ENCODE peak calls at places on chromosome 13, in five cellular contexts. R, T, U, N and Y are unnamed samples.

GRCh38 chr13:21676611-21677021 is 5.7 kb downstream of the FGF9 start:
- DNase-seq in R (no peak), T (no peak), U (no peak), N (no peak), Y (no peak)

GRCh38 chr13:32783067-32783466 is 196.8 kb downstream of the PDS5B start:
- DNase-seq in R (no peak), T (no peak), U (no peak), N (no peak), Y (no peak)

GRCh38 chr13:75372517-75372916 is 109.5 kb downstream of the TBC1D4 start:
- DNase-seq in R (no peak), T (no peak), U (no peak), N (no peak), Y (peak; percentile 20)

GRCh38 chr13:33606692-33607091 is 211.3 kb upstream of the RFC3 start:
- DNase-seq in R (no peak), T (no peak), U (no peak), N (no peak), Y (no peak)

GRCh38 chr13:30690282-30691188 is 44.8 kb upstream of the ALOX5AP start:
- DNase-seq in R (no peak), T (no peak), U (peak; percentile 77), N (peak; percentile 56), Y (peak; percentile 5)

GRCh38 chr13:51906581-51906980 is 44.8 kb downstream of the CCDC70 start:
- DNase-seq in R (no peak), T (no peak), U (no peak), N (no peak), Y (no peak)

GRCh38 chr13:73938375-73939070 is 195.7 kb downstream of the KLF12 start:
- DNase-seq in R (no peak), T (no peak), U (no peak), N (no peak), Y (no peak)

GRCh38 chr13:66040506-66040905 is 1189.6 kb downstream of the PCDH9 start:
- DNase-seq in R (no peak), T (no peak), U (no peak), N (no peak), Y (no peak)

GRCh38 chr13:67367385-67367784 is 137.2 kb upstream of the PCDH9 start:
- DNase-seq in R (no peak), T (no peak), U (no peak), N (no peak), Y (no peak)

GRCh38 chr13:87998081-87998480 is 326.9 kb downstream of the SLITRK5 start:
- DNase-seq in R (no peak), T (no peak), U (no peak), N (no peak), Y (no peak)

GRCh38 chr13:68927387-68928026 is 1180.1 kb upstream of the ATXN8OS start:
- DNase-seq in R (no peak), T (no peak), U (no peak), N (no peak), Y (no peak)

GRCh38 chr13:71124230-71124629 is 742.8 kb downstream of the DACH1 start:
- DNase-seq in R (no peak), T (no peak), U (no peak), N (no peak), Y (no peak)

GRCh38 chr13:112822851-112823250 is 133.0 kb downstream of the ATP11A start:
- DNase-seq in R (no peak), T (no peak), U (peak; percentile 62), N (no peak), Y (no peak)

DNA sequence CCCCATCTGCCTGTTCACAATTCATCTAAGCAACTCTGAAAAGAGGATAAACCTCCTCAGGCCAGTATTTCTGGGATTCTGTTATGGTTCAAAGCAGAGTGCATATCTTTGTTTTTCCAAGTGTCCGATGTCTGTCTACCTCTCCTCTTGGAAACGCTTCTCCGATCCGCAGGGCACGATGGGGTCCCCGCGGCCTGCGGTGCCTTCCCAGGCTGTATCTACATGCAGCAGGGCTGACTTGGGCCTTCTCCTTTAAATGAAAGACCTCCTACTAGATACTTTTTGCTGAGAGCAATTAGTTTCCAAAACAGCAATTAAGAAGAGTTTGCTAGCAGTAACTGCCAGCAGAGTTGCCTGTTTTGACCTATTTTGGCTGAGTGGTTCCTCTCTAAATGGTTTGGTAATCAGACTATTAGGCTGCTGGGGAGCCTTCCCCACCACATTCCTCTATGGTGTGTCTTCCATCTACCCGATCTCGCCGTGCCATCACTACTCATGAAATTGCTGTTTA is 23.5 kb downstream of the COL4A2 start:
- DNase-seq in R (no peak), T (no peak), U (no peak), N (no peak), Y (no peak)
- H3K4me1 ChIP-seq in R (no peaks in the 10 kb centered on the region), T (no peaks in the 10 kb centered on the region), U (peaks cover 6% of the 10 kb centered on the region), N (no peaks in the 10 kb centered on the region), Y (no peaks in the 10 kb centered on the region)

GRCh38 chr13:40992678-40993077 is 26.4 kb downstream of the ELF1 start:
- DNase-seq in R (no peak), T (no peak), U (no peak), N (no peak), Y (no peak)

GRCh38 chr13:40993987-40994386 is 25.1 kb downstream of the ELF1 start:
- DNase-seq in R (no peak), T (no peak), U (no peak), N (no peak), Y (no peak)

GRCh38 chr13:40995997-40996396 is 23.1 kb downstream of the ELF1 start:
- DNase-seq in R (no peak), T (no peak), U (no peak), N (no peak), Y (no peak)

GRCh38 chr13:40994581-40995230 is 24.4 kb downstream of the ELF1 start:
- DNase-seq in R (no peak), T (no peak), U (no peak), N (no peak), Y (no peak)

GRCh38 chr13:40993119-40993518 is 26.0 kb downstream of the ELF1 start:
- DNase-seq in R (no peak), T (no peak), U (no peak), N (no peak), Y (no peak)
- H3K4me1 ChIP-seq in R (peaks cover 10% of the 10 kb centered on the region), T (peaks cover 88% of the 10 kb centered on the region), U (no peaks in the 10 kb centered on the region), N (no peaks in the 10 kb centered on the region), Y (peaks cover 50% of the 10 kb centered on the region)

GRCh38 chr13:95233026-95233635 is 68.1 kb downstream of the ABCC4 start:
- DNase-seq in R (no peak), T (no peak), U (no peak), N (no peak), Y (no peak)

GRCh38 chr13:95235199-95235726 is 66.0 kb downstream of the ABCC4 start:
- DNase-seq in R (no peak), T (no peak), U (no peak), N (no peak), Y (no peak)

GRCh38 chr13:95235944-95236343 is 65.3 kb downstream of the ABCC4 start:
- DNase-seq in R (no peak), T (no peak), U (no peak), N (no peak), Y (no peak)

GRCh38 chr13:95236774-95237173 is 64.5 kb downstream of the ABCC4 start:
- DNase-seq in R (no peak), T (no peak), U (no peak), N (no peak), Y (no peak)

GRCh38 chr13:95234242-95234641 is 67.0 kb downstream of the ABCC4 start:
- DNase-seq in R (no peak), T (no peak), U (no peak), N (no peak), Y (no peak)
- H3K4me1 ChIP-seq in R (no peaks in the 10 kb centered on the region), T (no peaks in the 10 kb centered on the region), U (no peaks in the 10 kb centered on the region), N (no peaks in the 10 kb centered on the region), Y (no peaks in the 10 kb centered on the region)

DNA sequence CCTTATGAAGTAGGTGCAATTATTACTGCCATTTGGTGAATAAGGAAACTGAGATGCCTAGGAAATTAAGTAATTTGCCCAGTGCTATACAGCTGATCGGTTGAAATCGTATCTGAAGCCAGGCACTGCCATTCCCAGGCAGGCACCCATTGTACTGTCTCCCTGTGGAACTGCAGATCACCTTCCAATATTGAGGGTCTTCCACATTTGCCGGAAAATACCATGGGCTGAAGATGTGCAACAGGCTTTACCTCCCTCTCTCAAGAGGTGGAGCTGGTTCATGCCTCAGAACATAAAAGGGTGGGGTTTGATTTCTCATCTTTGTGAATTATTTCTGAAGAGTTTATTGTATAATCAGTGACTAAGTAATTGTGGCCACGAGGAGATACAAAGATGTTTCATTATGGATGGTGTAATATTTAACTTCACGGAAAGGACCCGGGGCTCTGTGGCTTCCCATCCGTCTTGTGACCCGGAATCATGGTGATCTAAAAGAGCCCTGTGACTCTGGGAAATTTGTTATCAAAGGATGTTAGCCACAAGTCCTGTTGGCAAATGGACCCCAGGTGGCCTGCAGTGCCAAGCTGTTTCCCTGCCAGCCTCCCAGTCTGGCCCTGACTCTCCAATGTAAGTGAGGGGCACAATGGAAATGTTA is 230.4 kb downstream of the LACC1 start:
- DNase-seq in R (no peak), T (no peak), U (no peak), N (no peak), Y (no peak)
- H3K4me1 ChIP-seq in R (no peaks in the 10 kb centered on the region), T (no peaks in the 10 kb centered on the region), U (peaks cover 6% of the 10 kb centered on the region), N (peaks cover 9% of the 10 kb centered on the region), Y (peaks cover 4% of the 10 kb centered on the region)

GRCh38 chr13:101454767-101455166 is 2.3 kb downstream of the ITGBL1 start:
- DNase-seq in R (no peak), T (no peak), U (no peak), N (no peak), Y (no peak)
- H3K4me1 ChIP-seq in R (no peaks in the 10 kb centered on the region), T (no peaks in the 10 kb centered on the region), U (peaks cover 17% of the 10 kb centered on the region), N (no peaks in the 10 kb centered on the region), Y (no peaks in the 10 kb centered on the region)

GRCh38 chr13:97275265-97275664 is 53.1 kb downstream of the MBNL2 start:
- DNase-seq in R (no peak), T (no peak), U (no peak), N (no peak), Y (no peak)
- H3K4me1 ChIP-seq in R (peaks cover 26% of the 10 kb centered on the region), T (no peaks in the 10 kb centered on the region), U (peaks cover 21% of the 10 kb centered on the region), N (no peaks in the 10 kb centered on the region), Y (no peaks in the 10 kb centered on the region)

GRCh38 chr13:111216166-111216960 is 101.3 kb downstream of the ARHGEF7 start:
- DNase-seq in R (no peak), T (peak; percentile 23), U (peak; percentile 82), N (peak; percentile 40), Y (peak; percentile 30)
- H3K4me1 ChIP-seq in R (peaks cover 4% of the 10 kb centered on the region), T (no peaks in the 10 kb centered on the region), U (no peaks in the 10 kb centered on the region), N (no peaks in the 10 kb centered on the region), Y (no peaks in the 10 kb centered on the region)

GRCh38 chr13:40343550-40344269 is 322.7 kb downstream of the FOXO1 start:
- DNase-seq in R (no peak), T (no peak), U (no peak), N (no peak), Y (no peak)
- H3K4me1 ChIP-seq in R (no peaks in the 10 kb centered on the region), T (no peaks in the 10 kb centered on the region), U (no peaks in the 10 kb centered on the region), N (peaks cover 3% of the 10 kb centered on the region), Y (no peaks in the 10 kb centered on the region)

GRCh38 chr13:24541127-24541475 is 28.5 kb upstream of the PARP4 start:
- DNase-seq in R (no peak), T (no peak), U (no peak), N (no peak), Y (no peak)
- H3K4me1 ChIP-seq in R (peaks cover 6% of the 10 kb centered on the region), T (no peaks in the 10 kb centered on the region), U (no peaks in the 10 kb centered on the region), N (no peaks in the 10 kb centered on the region), Y (no peaks in the 10 kb centered on the region)